ENCODE peak calls at places on chromosomes 6 and 20, in five cellular contexts. L is adipocyte; A is heart left ventricle; D is effector memory CD4-positive, alpha-beta T cell; B is lung. S is an unnamed sample.

GRCh38 chr6:41970436-41970846 is 28.8 kb upstream of the CCND3 start:
- DNase-seq in L (peak; percentile 63), A (no peak), D (no peak), B (peak; percentile 31), S (no peak)

GRCh38 chr6:81896561-81896960 is 144.1 kb upstream of the TENT5A start:
- DNase-seq in L (no peak), A (no peak), D (no peak), B (no peak), S (no peak)

GRCh38 chr20:4645109-4645508 is 76.6 kb upstream of the PRND start:
- DNase-seq in L (no peak), A (no peak), D (no peak), B (no peak), S (no peak)

GRCh38 chr6:124982669-124983068 is 20.4 kb downstream of the RNF217 start:
- DNase-seq in L (no peak), A (no peak), D (no peak), B (no peak), S (no peak)

GRCh38 chr6:17998442-17998841 is 11.0 kb upstream of the KIF13A start:
- DNase-seq in L (no peak), A (no peak), D (no peak), B (no peak), S (no peak)

GRCh38 chr6:142275146-142276006 is 26.4 kb upstream of the ADGRG6 start:
- DNase-seq in L (peak; percentile 28), A (no peak), D (no peak), B (no peak), S (no peak)

GRCh38 chr6:6438286-6438685 is 117.8 kb upstream of the F13A1 start:
- DNase-seq in L (no peak), A (no peak), D (no peak), B (no peak), S (no peak)

GRCh38 chr6:39430968-39431523 is 108.5 kb upstream of the KCNK16 start:
- DNase-seq in L (peak; percentile 60), A (peak; percentile 42), D (no peak), B (peak; percentile 63), S (no peak)

GRCh38 chr6:108635505-108636226 is 74.9 kb downstream of the FOXO3 start:
- DNase-seq in L (no peak), A (no peak), D (no peak), B (peak; percentile 71), S (no peak)

DNA sequence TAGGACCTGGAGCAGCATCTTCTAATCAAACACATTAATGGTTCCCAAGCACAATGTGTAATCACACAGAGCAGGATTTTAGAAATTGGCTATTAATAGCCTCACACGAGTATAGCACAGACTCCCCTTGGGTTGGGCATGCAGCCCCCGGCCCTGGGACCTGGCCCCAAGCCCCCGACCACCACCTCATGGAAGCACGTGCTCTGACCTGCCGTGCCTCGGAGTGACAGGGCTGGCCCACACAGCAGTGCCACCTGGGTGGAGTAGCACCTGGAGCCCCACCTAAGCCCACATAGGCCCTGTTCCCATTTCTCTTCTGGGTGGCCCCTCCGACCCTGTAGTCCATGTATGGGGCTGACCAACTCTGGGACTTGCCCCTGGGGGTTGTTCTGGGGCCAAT is 171.8 kb downstream of the TTLL2 start:
- DNase-seq in L (no peak), A (no peak), D (no peak), B (no peak), S (no peak)
- H3K9me3 ChIP-seq in L (no peaks in the 10 kb centered on the region), A (no peaks in the 10 kb centered on the region), D (no peaks in the 10 kb centered on the region), B (no peaks in the 10 kb centered on the region), S (no peaks in the 10 kb centered on the region)

GRCh38 chr6:168384045-168385038 is 56.6 kb upstream of the SMOC2 start:
- DNase-seq in L (no peak), A (no peak), D (no peak), B (no peak), S (no peak)

GRCh38 chr6:168385380-168385779 is 55.6 kb upstream of the SMOC2 start:
- DNase-seq in L (no peak), A (no peak), D (no peak), B (no peak), S (no peak)

GRCh38 chr6:168383062-168383854 is 57.7 kb upstream of the SMOC2 start:
- DNase-seq in L (no peak), A (no peak), D (no peak), B (no peak), S (no peak)

GRCh38 chr6:168380956-168381605 is 59.9 kb upstream of the SMOC2 start:
- DNase-seq in L (no peak), A (no peak), D (no peak), B (no peak), S (no peak)

GRCh38 chr6:168381726-168382458 is 59.1 kb upstream of the SMOC2 start:
- DNase-seq in L (no peak), A (no peak), D (no peak), B (no peak), S (no peak)
- H3K9me3 ChIP-seq in L (no peaks in the 10 kb centered on the region), A (no peaks in the 10 kb centered on the region), D (no peaks in the 10 kb centered on the region), B (no peaks in the 10 kb centered on the region), S (no peaks in the 10 kb centered on the region)

DNA sequence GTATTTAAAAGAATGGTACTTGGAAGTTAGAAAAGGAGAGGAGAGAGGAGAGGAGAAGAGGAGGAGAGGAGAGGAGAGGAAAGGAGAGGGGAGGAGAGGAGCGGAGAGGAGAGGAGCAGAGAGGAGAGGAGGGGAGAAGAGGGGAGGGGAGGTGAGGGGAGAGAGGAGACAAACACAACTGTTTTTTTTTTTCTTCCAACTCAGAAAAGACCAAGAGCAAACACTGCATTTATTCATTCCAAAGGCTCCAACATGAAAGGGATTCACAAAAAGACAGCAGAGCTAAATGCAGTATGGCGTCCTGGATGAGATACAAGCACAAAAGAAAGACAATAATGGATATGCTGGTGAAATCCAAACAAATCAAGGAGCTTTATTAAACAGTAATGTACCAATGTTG is 204.8 kb downstream of the CBLN4 start:
- DNase-seq in L (no peak), A (no peak), D (no peak), B (no peak), S (no peak)
- H3K9me3 ChIP-seq in L (no peaks in the 10 kb centered on the region), A (no peaks in the 10 kb centered on the region), D (no peaks in the 10 kb centered on the region), B (no peaks in the 10 kb centered on the region), S (no peaks in the 10 kb centered on the region)

GRCh38 chr20:31485450-31486339 is 10.6 kb downstream of the REM1 start:
- DNase-seq in L (peak; percentile 60), A (peak; percentile 87), D (no peak), B (peak; percentile 44), S (no peak)
- H3K9me3 ChIP-seq in L (no peaks in the 10 kb centered on the region), A (no peaks in the 10 kb centered on the region), D (no peaks in the 10 kb centered on the region), B (no peaks in the 10 kb centered on the region), S (no peaks in the 10 kb centered on the region)

GRCh38 chr6:110554966-110555460 is 78.6 kb upstream of the SLC22A16 start:
- DNase-seq in L (no peak), A (no peak), D (no peak), B (no peak), S (no peak)

GRCh38 chr6:110552901-110553641 is 76.7 kb upstream of the SLC22A16 start:
- DNase-seq in L (no peak), A (no peak), D (no peak), B (no peak), S (no peak)

GRCh38 chr6:110552076-110552475 is 75.7 kb upstream of the SLC22A16 start:
- DNase-seq in L (no peak), A (no peak), D (no peak), B (no peak), S (no peak)

GRCh38 chr6:110556317-110557115 is 80.1 kb upstream of the SLC22A16 start:
- DNase-seq in L (no peak), A (no peak), D (no peak), B (no peak), S (no peak)

GRCh38 chr6:110554441-110554840 is 78.0 kb upstream of the SLC22A16 start:
- DNase-seq in L (no peak), A (no peak), D (no peak), B (no peak), S (no peak)
- H3K9me3 ChIP-seq in L (peaks cover 11% of the 10 kb centered on the region), A (no peaks in the 10 kb centered on the region), D (no peaks in the 10 kb centered on the region), B (no peaks in the 10 kb centered on the region), S (peaks cover 2% of the 10 kb centered on the region)

GRCh38 chr6:168256940-168257339 is 62.6 kb downstream of the DACT2 start:
- DNase-seq in L (no peak), A (no peak), D (no peak), B (no peak), S (no peak)
- H3K9me3 ChIP-seq in L (peaks cover 25% of the 10 kb centered on the region), A (no peaks in the 10 kb centered on the region), D (no peaks in the 10 kb centered on the region), B (peaks cover 4% of the 10 kb centered on the region), S (no peaks in the 10 kb centered on the region)

GRCh38 chr20:56234110-56234509 is 14.4 kb upstream of the MC3R start:
- DNase-seq in L (no peak), A (no peak), D (no peak), B (no peak), S (no peak)

DNA sequence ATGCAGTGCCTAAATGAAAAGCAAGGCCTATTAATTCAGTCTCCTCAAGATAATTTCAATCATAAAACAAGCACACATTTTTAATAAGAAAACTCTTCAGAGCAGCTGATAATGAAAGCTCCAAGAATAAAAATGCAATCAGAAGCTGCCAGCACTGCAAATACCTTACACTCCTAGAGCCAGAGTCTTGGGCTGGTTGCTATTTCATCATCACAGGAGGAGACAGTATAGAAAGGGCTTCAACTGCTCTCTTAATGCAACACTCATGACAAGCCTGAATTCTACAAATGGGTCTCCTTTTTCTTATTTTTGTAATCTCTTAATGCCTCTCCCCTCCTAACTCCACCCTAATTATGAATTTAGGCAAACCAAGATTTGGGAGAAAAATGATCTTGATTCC is 11.2 kb upstream of the MC3R start:
- DNase-seq in L (no peak), A (no peak), D (no peak), B (no peak), S (no peak)
- H3K9me3 ChIP-seq in L (peaks cover 3% of the 10 kb centered on the region), A (no peaks in the 10 kb centered on the region), D (peaks cover 6% of the 10 kb centered on the region), B (peaks cover 7% of the 10 kb centered on the region), S (no peaks in the 10 kb centered on the region)

S was measured in T-helper 17 cell.